ENCODE peak calls at places on chromosome 11, in ten cellular contexts. O is activated CD8-positive, alpha-beta T cell treated with anti-CD3 and anti-CD28 coated beads, Interleukin-2, amount 10 ng/mL, durations not matched to agents 7 days and 5 days; K is activated naive CD8-positive, alpha-beta T cell treated with anti-CD3 and anti-CD28 coated beads, Interleukin-2, amount 50 U/mL, for 24 hours; T is right lobe of liver; V is activated B cell treated with CpG ODN at 0.5 μM for 24 hours; J is lower lobe of right lung; E is activated T-cell treated with anti-CD3 and anti-CD28 coated beads, Interleukin-2, amount 50 U/mL, for 4 hours; M is activated CD4-positive, alpha-beta T cell treated with anti-CD3 and anti-CD28 coated beads for 36 hours; L is naive thymus-derived CD8-positive, alpha-beta T cell; W is left lung. A is an unnamed sample.

GRCh38 chr11:27213232-27213660 is 149.8 kb downstream of the CCDC34 start:
- ATAC-seq in O (no peak), K (no peak), T (no peak), V (no peak), J (no peak), E (no peak), M (no peak), L (no peak), W (peak; percentile 39), A (no peak)

GRCh38 chr11:128896356-128896755 is 5.2 kb downstream of the KCNJ5 start:
- ATAC-seq in O (no peak), K (no peak), T (no peak), V (no peak), J (no peak), E (no peak), M (no peak), L (no peak), W (peak; percentile 12), A (no peak)

GRCh38 chr11:106988151-106988806 is 30.0 kb downstream of the GUCY1A2 start:
- ATAC-seq in O (no peak), K (no peak), T (peak; percentile 55), V (no peak), J (peak; percentile 45), E (no peak), M (no peak), L (no peak), W (peak; percentile 45), A (no peak)

GRCh38 chr11:130202818-130203671 is 43.5 kb downstream of the ST14 start:
- ATAC-seq in O (no peak), K (no peak), T (peak; percentile 11), V (peak; percentile 33), J (no peak), E (peak; percentile 37), M (no peak), L (no peak), W (no peak), A (no peak)

GRCh38 chr11:27409742-27410141 is 46.7 kb upstream of the CCDC34 start:
- ATAC-seq in O (no peak), K (no peak), T (peak; percentile 44), V (no peak), J (no peak), E (no peak), M (no peak), L (no peak), W (no peak), A (no peak)

GRCh38 chr11:116913000-116913399 is 75.6 kb upstream of the APOA1 start:
- ATAC-seq in O (no peak), K (no peak), T (peak; percentile 44), V (no peak), J (peak; percentile 73), E (no peak), M (no peak), L (no peak), W (peak; percentile 70), A (no peak)

GRCh38 chr11:7964873-7965272 is 374 bp downstream of the NLRP10 start:
- ATAC-seq in O (no peak), K (no peak), T (no peak), V (no peak), J (no peak), E (no peak), M (no peak), L (no peak), W (no peak), A (no peak)

GRCh38 chr11:116576523-116576922 is 196.3 kb downstream of the BUD13 start:
- ATAC-seq in O (no peak), K (peak; percentile 66), T (peak; percentile 56), V (no peak), J (no peak), E (no peak), M (peak; percentile 60), L (no peak), W (no peak), A (no peak)

GRCh38 chr11:83727251-83727650 is 441.1 kb upstream of the CCDC90B start:
- ATAC-seq in O (no peak), K (no peak), T (no peak), V (no peak), J (no peak), E (no peak), M (no peak), L (no peak), W (no peak), A (no peak)

GRCh38 chr11:134664447-134664846 is 252.4 kb upstream of the B3GAT1 start:
- ATAC-seq in O (no peak), K (no peak), T (no peak), V (no peak), J (no peak), E (no peak), M (no peak), L (no peak), W (no peak), A (no peak)

GRCh38 chr11:121311373-121311772 is 18.8 kb downstream of the SC5D start:
- ATAC-seq in O (no peak), K (peak; percentile 96), T (peak; percentile 80), V (no peak), J (no peak), E (peak; percentile 82), M (peak; percentile 88), L (no peak), W (no peak), A (peak; percentile 90)

GRCh38 chr11:114258696-114259095 is 37.5 kb upstream of the NNMT start:
- ATAC-seq in O (no peak), K (no peak), T (no peak), V (peak; percentile 91), J (peak; percentile 38), E (no peak), M (no peak), L (no peak), W (peak; percentile 5), A (no peak)

GRCh38 chr11:85540635-85541034 is 86.5 kb downstream of the DLG2 start:
- ATAC-seq in O (no peak), K (no peak), T (no peak), V (no peak), J (no peak), E (no peak), M (no peak), L (no peak), W (no peak), A (no peak)

GRCh38 chr11:78428773-78429172 is 11.2 kb upstream of the GAB2 start:
- ATAC-seq in O (no peak), K (no peak), T (no peak), V (no peak), J (no peak), E (no peak), M (no peak), L (no peak), W (no peak), A (no peak)

GRCh38 chr11:85950317-85951048 is 95.3 kb downstream of the CCDC83 start:
- ATAC-seq in O (no peak), K (no peak), T (peak; percentile 10), V (no peak), J (no peak), E (no peak), M (no peak), L (no peak), W (no peak), A (no peak)

GRCh38 chr11:27485930-27486773 is 13.6 kb upstream of the LGR4 start:
- ATAC-seq in O (peak; percentile 67), K (no peak), T (peak; percentile 73), V (peak; percentile 54), J (no peak), E (no peak), M (no peak), L (peak; percentile 53), W (peak; percentile 74), A (no peak)